ENCODE peak calls at places on chromosome 1, in seven cellular contexts. J is pancreas; R is HAP-1; B is stimulated activated CD4-positive, alpha-beta T cell treated with anti-CD3 and anti-CD28 coated beads, TNF-alpha, amount 100 ng/mL, for 1 hour; S is NCI-H345; U is sciatic nerve; D is effector memory CD8-positive, alpha-beta T cell. I is an unnamed sample.

GRCh38 chr1:114105401-114105979 is 48.2 kb downstream of the SYT6 start:
- DNase-seq in J (no peak), U (no peak), D (no peak), S (peak), B (no peak), R (no peak), I (no peak)

GRCh38 chr1:50418600-50419109 is 4.6 kb downstream of the DMRTA2 start:
- DNase-seq in D (no peak), S (no peak), B (no peak), J (no peak), R (no peak), U (no peak), I (no peak)

GRCh38 chr1:162381383-162381782 is at the start of gene C1orf226:
- DNase-seq in J (no peak), R (no peak), S (no peak), D (no peak), U (no peak), B (no peak), I (no peak)

GRCh38 chr1:154752273-154753030 is 117.6 kb downstream of the KCNN3 start:
- DNase-seq in R (no peak), J (no peak), D (no peak), U (peak), S (no peak), B (no peak), I (no peak)

GRCh38 chr1:172778461-172779455 is 119.9 kb downstream of the FASLG start:
- DNase-seq in B (no peak), R (no peak), U (no peak), J (no peak), D (no peak), S (no peak), I (no peak)

GRCh38 chr1:22930235-22930912 is 42.3 kb downstream of the LACTBL1 start:
- DNase-seq in R (peak), S (peak), U (peak), B (peak), J (no peak), D (no peak), I (peak)

GRCh38 chr1:15217654-15218053 is 29.4 kb upstream of the FHAD1 start:
- DNase-seq in D (no peak), R (no peak), J (no peak), S (no peak), B (no peak), U (no peak), I (no peak)

GRCh38 chr1:39178541-39179431 is 25.7 kb upstream of the MACF1 start:
- DNase-seq in R (no peak), J (peak), D (no peak), S (no peak), U (no peak), B (no peak), I (no peak)

GRCh38 chr1:8666394-8667167 is 150.9 kb downstream of the RERE start:
- DNase-seq in U (no peak), B (no peak), S (peak), J (no peak), R (no peak), D (no peak), I (no peak)

GRCh38 chr1:30923597-30923996 is 15.0 kb upstream of the SDC3 start:
- DNase-seq in S (no peak), D (no peak), U (no peak), J (no peak), B (no peak), R (no peak), I (no peak)

GRCh38 chr1:38831753-38832734 is 27.5 kb downstream of the RRAGC start:
- DNase-seq in R (no peak), D (no peak), B (no peak), S (no peak), U (no peak), J (no peak), I (no peak)

GRCh38 chr1:6025269-6026094 is 20.2 kb upstream of the KCNAB2 start:
- DNase-seq in U (no peak), R (no peak), J (no peak), B (no peak), S (no peak), D (no peak), I (no peak)

GRCh38 chr1:70353641-70354331 is 736 bp downstream of the ANKRD13C start:
- DNase-seq in R (peak), J (no peak), U (no peak), B (no peak), S (peak), D (no peak), I (no peak)

GRCh38 chr1:34358636-34359035 is 181.9 kb downstream of the C1orf94 start:
- DNase-seq in B (no peak), J (no peak), R (no peak), D (no peak), U (no peak), S (no peak), I (no peak)

GRCh38 chr1:227532019-227532619 is 31.2 kb upstream of the ZNF678 start:
- DNase-seq in J (no peak), B (no peak), D (no peak), R (no peak), S (no peak), U (no peak), I (no peak)

I was measured in upper lobe of right lung.